ENCODE peak calls at places on chromosome 6, in six cellular contexts. C is lung, N is mesothelial cell of epicardium, F is ovary, P is BJ, H is nephron progenitor cell. E is an unnamed sample.

GRCh38 chr6:24766685-24767462 is 7.9 kb upstream of the GMNN start:
- DNase-seq in H (no peak), N (no peak), C (no peak), P (no peak), F (no peak), E (no peak)

GRCh38 chr6:56804996-56805395 is 149.9 kb upstream of the BEND6 start:
- DNase-seq in P (no peak), F (no peak), C (no peak), H (no peak), N (no peak), E (no peak)

GRCh38 chr6:146388736-146389364 is 154.8 kb upstream of the RAB32 start:
- DNase-seq in N (no peak), F (no peak), P (no peak), C (no peak), H (no peak), E (no peak)

GRCh38 chr6:162637317-162637716 is 90.2 kb downstream of the PRKN start:
- DNase-seq in N (no peak), H (no peak), F (no peak), C (no peak), P (no peak), E (no peak)

GRCh38 chr6:8785223-8785622 is 349.9 kb upstream of the SLC35B3 start:
- DNase-seq in F (no peak), P (peak; percentile 0), H (no peak), N (no peak), C (no peak), E (no peak)

GRCh38 chr6:109349419-109349987 is 32.8 kb downstream of the CD164 start:
- DNase-seq in P (peak; percentile 10), H (no peak), N (no peak), F (no peak), C (peak; percentile 68), E (no peak)

GRCh38 chr6:4169028-4169789 is 33.8 kb upstream of the ECI2 start:
- DNase-seq in P (no peak), F (no peak), N (no peak), H (no peak), C (no peak), E (no peak)

GRCh38 chr6:149443411-149444181 is 41.2 kb downstream of the ZC3H12D start:
- DNase-seq in H (no peak), C (no peak), N (no peak), P (no peak), F (peak; percentile 78), E (no peak)

GRCh38 chr6:83057705-83058321 is 7.8 kb downstream of the UBE3D start:
- DNase-seq in N (peak; percentile 51), P (no peak), H (peak; percentile 49), F (no peak), C (no peak), E (no peak)

GRCh38 chr6:112478036-112478435 is 130.9 kb downstream of the RFPL4B start:
- DNase-seq in F (no peak), P (no peak), N (no peak), H (no peak), C (no peak), E (no peak)

GRCh38 chr6:132715204-132715603 is 1.3 kb upstream of the VNN1 start:
- DNase-seq in P (no peak), C (no peak), N (no peak), H (peak; percentile 12), F (no peak), E (no peak)

GRCh38 chr6:36599791-36600209 is 5.6 kb downstream of the SRSF3 start:
- DNase-seq in C (no peak), P (no peak), F (peak; percentile 63), N (no peak), H (peak; percentile 35), E (no peak)

GRCh38 chr6:47631248-47632196 is 66.9 kb upstream of the ADGRF4 start:
- DNase-seq in C (no peak), F (no peak), N (no peak), H (peak; percentile 8), P (peak; percentile 5), E (no peak)

GRCh38 chr6:16205377-16206144 is 32.8 kb upstream of the GMPR start:
- DNase-seq in H (peak; percentile 59), N (no peak), C (no peak), F (no peak), P (peak; percentile 97), E (no peak)

GRCh38 chr6:8941578-8941977 is 506.2 kb upstream of the SLC35B3 start:
- DNase-seq in C (no peak), P (no peak), H (no peak), N (no peak), F (no peak), E (no peak)

GRCh38 chr6:151502499-151502898 is 8.7 kb downstream of the CCDC170 start:
- DNase-seq in N (no peak), H (no peak), P (no peak), C (no peak), F (no peak), E (no peak)

GRCh38 chr6:21300439-21300838 is 293.1 kb upstream of the SOX4 start:
- DNase-seq in N (no peak), H (no peak), P (no peak), F (no peak), C (no peak), E (no peak)

GRCh38 chr6:21309791-21310190 is 283.8 kb upstream of the SOX4 start:
- DNase-seq in H (peak; percentile 19), C (no peak), F (no peak), N (no peak), P (no peak), E (no peak)

GRCh38 chr6:21310736-21311135 is 282.8 kb upstream of the SOX4 start:
- DNase-seq in C (no peak), P (no peak), F (no peak), H (no peak), N (no peak), E (no peak)

GRCh38 chr6:21305827-21306469 is 287.6 kb upstream of the SOX4 start:
- DNase-seq in P (peak; percentile 17), N (no peak), H (no peak), F (no peak), C (no peak), E (no peak)
- TF ChIP-seq CTCF in P (peak; percentile 32), N (no peak), H (no peak), F (no peak), C (no peak), E (no peak)

GRCh38 chr6:139239137-139239536 is 52.7 kb downstream of the TXLNB start:
- DNase-seq in H (no peak), F (peak; percentile 46), P (no peak), C (no peak), N (no peak), E (no peak)

GRCh38 chr6:139243531-139243930 is 48.3 kb downstream of the TXLNB start:
- DNase-seq in C (no peak), H (no peak), F (no peak), N (no peak), P (no peak), E (no peak)

GRCh38 chr6:139247618-139248017 is 44.2 kb downstream of the TXLNB start:
- DNase-seq in H (no peak), C (no peak), F (no peak), P (no peak), N (no peak), E (no peak)

GRCh38 chr6:139240161-139241010 is 51.4 kb downstream of the TXLNB start:
- DNase-seq in C (no peak), N (peak; percentile 56), P (no peak), H (no peak), F (no peak), E (no peak)

GRCh38 chr6:139242457-139243240 is 49.1 kb downstream of the TXLNB start:
- DNase-seq in P (no peak), N (no peak), F (no peak), H (no peak), C (no peak), E (no peak)
- TF ChIP-seq CTCF in P (no peak), N (no peak), F (no peak), H (no peak), C (no peak), E (no peak)

DNA sequence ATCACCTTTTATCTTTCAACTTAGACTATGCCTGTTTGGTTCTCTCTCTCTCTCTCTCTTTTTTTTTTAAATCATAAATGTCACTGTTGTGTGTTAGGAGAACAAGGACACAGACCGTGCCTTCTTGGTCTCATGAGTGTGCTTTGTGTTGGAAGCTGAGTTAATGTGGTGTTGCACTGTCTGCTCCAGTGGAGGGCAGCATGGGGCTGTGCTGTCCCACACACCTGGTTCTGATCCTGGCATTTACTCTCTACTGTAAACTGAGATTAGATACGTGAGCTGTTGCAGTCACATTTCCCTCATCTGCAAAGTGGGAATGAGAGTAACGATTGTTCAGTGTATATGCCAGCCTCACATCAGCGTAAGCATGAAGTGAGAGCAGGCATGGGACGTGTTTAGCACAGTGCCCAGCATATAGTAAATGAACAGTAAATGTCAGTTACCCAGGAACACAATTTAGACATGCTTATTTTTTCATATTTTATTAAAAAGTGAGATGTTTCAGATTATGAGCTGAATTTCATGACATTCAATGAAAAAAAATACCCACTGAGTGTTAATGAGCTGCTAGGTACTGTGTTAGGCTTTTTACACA is 161.1 kb downstream of the FARS2 start:
- DNase-seq in H (peak; percentile 14), F (no peak), N (no peak), P (no peak), C (no peak), E (no peak)
- TF ChIP-seq CTCF in H (peak; percentile 37), F (no peak), N (no peak), P (peak; percentile 75), C (no peak), E (no peak)

DNA sequence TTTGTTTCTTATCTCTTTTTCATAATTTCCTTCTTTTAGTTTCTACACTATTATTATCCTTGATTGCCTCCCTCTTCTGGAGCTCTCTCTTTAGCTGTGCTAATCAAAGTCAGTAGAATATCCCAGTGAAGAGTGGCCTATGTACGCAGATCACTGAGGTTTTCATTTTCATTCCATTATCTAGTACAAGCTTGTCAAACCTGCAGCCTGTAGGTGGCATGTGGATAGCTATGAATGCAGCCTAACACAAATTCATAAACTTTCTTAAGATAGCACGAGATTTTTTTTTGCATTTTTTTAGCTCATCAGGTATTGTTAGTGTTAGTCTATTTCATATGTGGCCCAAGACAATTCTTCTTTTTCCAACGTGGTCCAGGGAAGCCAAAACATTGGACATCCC is 825.7 kb upstream of the MAP3K7 start:
- DNase-seq in P (no peak), C (no peak), N (no peak), F (no peak), H (no peak), E (no peak)
- TF ChIP-seq CTCF in P (no peak), C (no peak), N (no peak), F (no peak), H (no peak), E (no peak)

GRCh38 chr6:12481292-12481691 is 191.1 kb downstream of the EDN1 start:
- DNase-seq in C (no peak), P (no peak), N (no peak), H (no peak), F (no peak), E (no peak)

GRCh38 chr6:12480379-12480778 is 190.2 kb downstream of the EDN1 start:
- DNase-seq in C (no peak), N (no peak), P (no peak), F (no peak), H (no peak), E (no peak)

GRCh38 chr6:12484519-12484918 is 194.4 kb downstream of the EDN1 start:
- DNase-seq in F (no peak), C (no peak), N (no peak), H (no peak), P (no peak), E (no peak)

GRCh38 chr6:12483712-12484111 is 193.6 kb downstream of the EDN1 start:
- DNase-seq in P (peak; percentile 77), H (no peak), N (no peak), C (no peak), F (no peak), E (no peak)

GRCh38 chr6:12482386-12482785 is 192.2 kb downstream of the EDN1 start:
- DNase-seq in P (no peak), H (no peak), N (no peak), C (no peak), F (no peak), E (no peak)
- TF ChIP-seq CTCF in P (peak; percentile 19), H (no peak), N (no peak), C (no peak), F (no peak), E (no peak)

GRCh38 chr6:13712485-13712990 is 903 bp upstream of the RANBP9 start:
- DNase-seq in F (no peak), H (no peak), N (no peak), C (no peak), P (no peak), E (no peak)
- TF ChIP-seq CTCF in F (no peak), H (no peak), N (no peak), C (no peak), P (no peak), E (no peak)

E was measured in activated B cell treated with CpG ODN at 0.5 μM for 24 hours.